ENCODE peak calls at places on chromosomes 11 and 22, in four cellular contexts. F is HepG2, Q is K562, C is A549. X is an unnamed sample.

GRCh38 chr11:34936945-34937344 is 20.5 kb downstream of the PDHX start:
- DNase-seq in C (no peak), F (no peak), Q (no peak), X (no peak)

GRCh38 chr22:27512283-27512761 is 289.2 kb downstream of the MN1 start:
- DNase-seq in Q (no peak), F (no peak), C (no peak), X (no peak)

GRCh38 chr22:37725551-37726239 is 28.8 kb downstream of the TRIOBP start:
- DNase-seq in F (no peak), Q (no peak), C (no peak), X (no peak)

GRCh38 chr11:6925636-6926207 is 504 bp upstream of the ZNF215 start:
- DNase-seq in C (no peak), F (no peak), Q (peak; percentile 66), X (no peak)

GRCh38 chr11:68014157-68014965 is 4.2 kb downstream of the ALDH3B1 start:
- DNase-seq in C (peak; percentile 89), Q (no peak), F (no peak), X (no peak)

GRCh38 chr11:42462558-42463310 is 849.1 kb upstream of the API5 start:
- DNase-seq in Q (no peak), F (no peak), C (no peak), X (no peak)

GRCh38 chr11:68431984-68432600 is 28.5 kb upstream of the PPP6R3 start:
- DNase-seq in C (no peak), F (no peak), Q (no peak), X (no peak)

GRCh38 chr22:46024136-46024840 is 47.3 kb upstream of the WNT7B start:
- DNase-seq in F (no peak), Q (no peak), C (no peak), X (peak; percentile 5)

GRCh38 chr11:44868455-44869421 is 81.9 kb downstream of the TP53I11 start:
- DNase-seq in F (no peak), C (no peak), Q (no peak), X (no peak)
- TF ChIP-seq NR3C1 in F (no peak), C (no peak), Q (no peak), X (no peak)

DNA sequence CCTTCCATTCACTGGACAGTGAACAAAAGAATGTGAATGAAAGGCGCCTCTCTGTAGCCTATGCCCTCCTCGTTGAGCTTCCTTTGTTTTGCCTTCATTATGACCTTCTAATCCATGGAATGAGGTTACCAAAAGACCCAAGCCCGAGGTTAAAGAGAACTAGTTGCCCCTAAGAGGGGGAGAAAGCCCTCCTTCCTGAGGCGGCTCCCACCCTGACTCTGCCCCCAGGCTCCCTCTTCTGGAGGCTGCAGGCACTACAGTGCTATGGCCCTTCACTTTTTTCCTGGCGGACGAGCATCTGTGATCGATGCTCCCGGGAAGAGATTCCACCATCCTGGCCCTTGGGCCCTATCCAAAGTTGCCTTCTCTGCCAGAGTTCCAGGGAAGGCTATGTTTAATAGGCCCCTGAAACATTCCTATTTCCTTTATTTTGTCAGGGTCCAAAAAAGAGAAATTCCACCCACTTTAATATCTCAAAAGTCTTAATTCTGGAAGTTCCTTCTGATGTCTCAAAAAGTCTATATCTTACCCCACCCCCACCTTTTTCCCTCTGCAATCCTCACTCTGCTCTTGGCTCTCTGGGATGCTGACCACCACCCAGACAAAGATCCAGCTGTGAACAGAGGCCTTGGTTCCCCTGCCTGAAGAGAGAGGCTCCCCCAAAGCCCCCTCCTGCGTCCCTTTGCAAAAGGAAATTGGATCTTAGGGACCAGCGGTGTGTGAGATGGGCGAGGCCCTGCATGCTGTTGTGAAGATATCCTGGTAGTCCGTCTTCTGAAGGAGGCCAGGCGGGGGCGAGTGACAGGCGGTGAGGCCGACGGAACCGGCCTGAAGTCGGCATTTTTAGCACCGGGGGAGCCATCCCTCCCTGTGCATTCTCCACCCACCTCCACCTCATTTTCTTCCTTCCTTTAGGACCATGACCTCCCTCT is 147.1 kb downstream of the FEZ1 start:
- DNase-seq in F (peak; percentile 23), Q (peak; percentile 54), C (peak; percentile 38), X (peak; percentile 90)
- TF ChIP-seq NR3C1 in F (no peak), Q (no peak), C (no peak), X (no peak)

GRCh38 chr11:66915046-66915832 is 42.9 kb downstream of the PC start:
- DNase-seq in F (no peak), C (no peak), Q (peak; percentile 55), X (no peak)
- TF ChIP-seq NR3C1 in F (no peak), C (no peak), Q (no peak), X (no peak)

DNA sequence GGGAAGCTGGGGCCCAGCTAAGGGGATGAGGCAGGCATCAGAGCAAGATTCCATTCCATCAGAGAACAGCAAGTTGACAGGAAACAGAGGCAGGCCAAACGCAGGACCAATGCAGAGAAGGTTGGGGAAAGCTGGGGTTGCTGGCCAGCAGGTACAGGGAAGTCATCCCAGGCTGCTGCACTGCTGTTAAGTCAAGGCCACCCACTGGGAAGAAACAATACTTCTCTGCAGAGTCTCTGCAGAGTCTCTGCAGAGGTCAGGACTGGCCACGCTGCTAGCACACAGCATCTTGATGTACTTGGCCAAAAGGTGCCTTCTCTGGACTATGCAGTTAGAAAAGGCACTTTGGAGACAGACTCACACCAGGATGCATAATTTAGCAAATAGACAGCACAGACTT is 68.5 kb upstream of the CSNK2A3 start:
- DNase-seq in C (no peak), Q (no peak), F (no peak), X (no peak)
- TF ChIP-seq NR3C1 in C (no peak), Q (no peak), F (no peak), X (no peak)

GRCh38 chr22:31838917-31839316 is 85.1 kb downstream of the DEPDC5 start:
- DNase-seq in F (no peak), Q (no peak), C (no peak), X (no peak)
- TF ChIP-seq NR3C1 in F (no peak), Q (no peak), C (no peak), X (no peak)

GRCh38 chr11:12088047-12088481 is 22.3 kb upstream of the MICAL2 start:
- DNase-seq in C (no peak), F (no peak), Q (peak; percentile 78), X (no peak)
- TF ChIP-seq NR3C1 in C (no peak), F (no peak), Q (no peak), X (no peak)

GRCh38 chr11:113188433-113188834 is 125.9 kb upstream of the TTC12 start:
- DNase-seq in C (no peak), F (no peak), Q (no peak), X (no peak)

GRCh38 chr11:113192121-113192925 is 122.1 kb upstream of the TTC12 start:
- DNase-seq in F (no peak), C (no peak), Q (no peak), X (no peak)

GRCh38 chr11:113193077-113193476 is 121.3 kb upstream of the TTC12 start:
- DNase-seq in Q (no peak), F (no peak), C (no peak), X (no peak)

GRCh38 chr11:113193894-113194293 is 120.5 kb upstream of the TTC12 start:
- DNase-seq in C (no peak), Q (no peak), F (no peak), X (no peak)

GRCh38 chr11:113189909-113190667 is 124.3 kb upstream of the TTC12 start:
- DNase-seq in C (peak; percentile 7), Q (peak; percentile 67), F (no peak), X (no peak)
- TF ChIP-seq NR3C1 in C (no peak), Q (no peak), F (no peak), X (no peak)

GRCh38 chr11:94954753-94955152 is 18.6 kb downstream of the CWC15 start:
- DNase-seq in Q (no peak), C (no peak), F (no peak), X (no peak)
- TF ChIP-seq NR3C1 in Q (no peak), C (no peak), F (no peak), X (no peak)